ENCODE peak calls at places on chromosomes 16 and 17, in seven cellular contexts. S, P, V, E, Q, I and F are unnamed samples.

GRCh38 chr16:75541236-75541635 is 5.3 kb upstream of the CHST5 start:
- DNase-seq in S (no peak), P (no peak), V (no peak), E (no peak), Q (no peak), I (no peak), F (no peak)

GRCh38 chr17:76955191-76955590 is 87.0 kb downstream of the MGAT5B start:
- DNase-seq in S (no peak), P (no peak), V (no peak), E (no peak), Q (no peak), I (no peak), F (no peak)

GRCh38 chr16:16154292-16154951 is 68.9 kb downstream of the ABCC6 start:
- DNase-seq in S (no peak), P (no peak), V (no peak), E (no peak), Q (no peak), I (no peak), F (no peak)

GRCh38 chr16:25859645-25860044 is 167.9 kb downstream of the HS3ST4 start:
- DNase-seq in S (no peak), P (no peak), V (no peak), E (no peak), Q (no peak), I (no peak), F (no peak)

GRCh38 chr16:73131153-73131862 is 83.4 kb upstream of the ZFHX3 start:
- DNase-seq in S (no peak), P (no peak), V (no peak), E (no peak), Q (no peak), I (no peak), F (peak)

GRCh38 chr17:32007463-32008298 is 498 bp downstream of the LRRC37B start:
- DNase-seq in S (peak), P (no peak), V (peak), E (peak), Q (peak), I (peak), F (peak)

GRCh38 chr16:69324013-69324531 is 6.3 kb downstream of the PDF start:
- DNase-seq in S (no peak), P (peak), V (peak), E (no peak), Q (no peak), I (no peak), F (no peak)

GRCh38 chr16:56405977-56406376 is 19.4 kb downstream of the AMFR start:
- DNase-seq in S (no peak), P (no peak), V (no peak), E (no peak), Q (no peak), I (no peak), F (no peak)

GRCh38 chr16:3754304-3754703 is 37.0 kb upstream of the TRAP1 start:
- DNase-seq in S (no peak), P (no peak), V (no peak), E (peak), Q (no peak), I (peak), F (no peak)

GRCh38 chr16:46850619-46851555 is 19.9 kb upstream of the C16orf87 start:
- DNase-seq in S (no peak), P (no peak), V (no peak), E (no peak), Q (no peak), I (no peak), F (no peak)

GRCh38 chr16:46854846-46855245 is 23.9 kb upstream of the C16orf87 start:
- DNase-seq in S (no peak), P (no peak), V (no peak), E (no peak), Q (no peak), I (no peak), F (no peak)

GRCh38 chr16:46853713-46854443 is 22.9 kb upstream of the C16orf87 start:
- DNase-seq in S (peak), P (peak), V (peak), E (peak), Q (peak), I (peak), F (peak)

GRCh38 chr16:46848768-46849764 is 18.1 kb upstream of the C16orf87 start:
- DNase-seq in S (peak), P (no peak), V (no peak), E (no peak), Q (no peak), I (no peak), F (no peak)

GRCh38 chr16:46852130-46852529 is 21.1 kb upstream of the C16orf87 start:
- DNase-seq in S (no peak), P (no peak), V (no peak), E (no peak), Q (no peak), I (no peak), F (no peak)
- H3K27ac ChIP-seq in S (no peak), P (no peak), V (no peak), E (no peak), Q (no peak), I (no peak), F (no peak)

GRCh38 chr16:82761236-82761635 is 134.5 kb downstream of the CDH13 start:
- DNase-seq in S (no peak), P (peak), V (peak), E (peak), Q (no peak), I (peak), F (peak)
- H3K27ac ChIP-seq in S (no peak), P (peak), V (peak), E (peak), Q (no peak), I (peak), F (no peak)

GRCh38 chr16:7866144-7866543 is 533.5 kb downstream of the RBFOX1 start:
- DNase-seq in S (no peak), P (no peak), V (no peak), E (no peak), Q (no peak), I (no peak), F (no peak)

GRCh38 chr16:7861891-7862585 is 529.4 kb downstream of the RBFOX1 start:
- DNase-seq in S (no peak), P (no peak), V (no peak), E (no peak), Q (no peak), I (no peak), F (no peak)

GRCh38 chr16:7871979-7872378 is 539.3 kb downstream of the RBFOX1 start:
- DNase-seq in S (no peak), P (no peak), V (no peak), E (no peak), Q (no peak), I (no peak), F (no peak)

GRCh38 chr16:7871371-7871770 is 538.7 kb downstream of the RBFOX1 start:
- DNase-seq in S (no peak), P (no peak), V (no peak), E (no peak), Q (no peak), I (no peak), F (no peak)

DNA sequence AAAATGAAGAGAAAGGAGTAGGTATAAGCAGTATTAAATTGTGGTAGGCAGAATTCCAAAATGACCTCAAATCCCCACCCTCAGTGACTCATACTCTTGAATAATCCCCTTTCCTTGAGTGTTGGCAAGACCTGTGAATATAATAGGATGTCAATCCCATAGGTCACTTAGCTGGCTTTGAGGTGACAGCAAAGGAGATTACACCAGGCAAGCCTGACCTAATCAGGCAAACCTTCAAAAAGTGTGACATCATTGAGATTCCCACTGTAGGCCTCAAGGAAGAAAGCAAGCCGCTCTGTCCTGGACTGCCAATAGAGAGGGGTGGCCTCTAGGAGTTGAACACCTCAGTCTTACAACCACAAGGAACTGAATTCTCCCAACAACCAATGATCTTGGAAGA is 535.2 kb downstream of the RBFOX1 start:
- DNase-seq in S (no peak), P (no peak), V (no peak), E (no peak), Q (no peak), I (no peak), F (no peak)
- H3K27ac ChIP-seq in S (no peak), P (no peak), V (no peak), E (no peak), Q (no peak), I (no peak), F (no peak)

GRCh38 chr17:48037036-48037881 is at the start of gene COPZ2:
- DNase-seq in S (no peak), P (peak), V (peak), E (peak), Q (peak), I (peak), F (no peak)
- H3K27ac ChIP-seq in S (no peak), P (peak), V (peak), E (peak), Q (no peak), I (peak), F (no peak)

GRCh38 chr16:70553175-70553574 is 29.6 kb downstream of the SF3B3 start:
- DNase-seq in S (no peak), P (no peak), V (no peak), E (peak), Q (no peak), I (peak), F (no peak)

GRCh38 chr16:70552675-70553074 is 29.1 kb downstream of the SF3B3 start:
- DNase-seq in S (no peak), P (no peak), V (no peak), E (no peak), Q (no peak), I (no peak), F (no peak)

GRCh38 chr16:70556063-70556462 is 32.4 kb downstream of the SF3B3 start:
- DNase-seq in S (no peak), P (no peak), V (peak), E (no peak), Q (no peak), I (no peak), F (no peak)

GRCh38 chr16:70551788-70552187 is 28.2 kb downstream of the SF3B3 start:
- DNase-seq in S (no peak), P (no peak), V (no peak), E (no peak), Q (no peak), I (no peak), F (no peak)

GRCh38 chr16:70553645-70554044 is 30.0 kb downstream of the SF3B3 start:
- DNase-seq in S (no peak), P (no peak), V (no peak), E (peak), Q (no peak), I (peak), F (no peak)
- H3K27ac ChIP-seq in S (no peak), P (peak), V (peak), E (peak), Q (no peak), I (peak), F (no peak)

GRCh38 chr17:15464629-15465028 is 2.8 kb downstream of the CDRT4 start:
- DNase-seq in S (no peak), P (no peak), V (no peak), E (no peak), Q (no peak), I (peak), F (no peak)
- H3K27ac ChIP-seq in S (no peak), P (peak), V (peak), E (no peak), Q (no peak), I (no peak), F (no peak)

DNA sequence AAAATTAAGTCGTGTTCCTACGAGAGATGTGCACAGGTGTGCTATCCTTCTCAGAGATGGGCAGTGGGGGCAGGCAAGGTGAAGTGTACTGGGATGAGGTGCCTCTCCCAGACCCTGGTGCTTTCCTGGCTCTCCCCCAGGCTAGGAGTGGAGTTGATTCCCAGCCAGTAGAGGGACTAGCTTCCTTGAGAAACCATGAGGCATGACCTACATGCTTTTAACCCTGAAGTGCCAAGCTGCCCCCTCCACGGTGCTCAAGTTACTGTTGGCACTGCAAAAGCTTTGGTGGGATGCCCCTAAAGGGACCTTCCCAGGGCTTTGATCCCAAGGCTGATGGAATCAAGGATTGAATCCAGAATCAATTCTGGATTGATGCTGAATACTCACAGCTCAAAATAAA is 47.0 kb upstream of the SREBF1 start:
- DNase-seq in S (no peak), P (no peak), V (no peak), E (no peak), Q (no peak), I (no peak), F (no peak)
- H3K27ac ChIP-seq in S (no peak), P (no peak), V (no peak), E (no peak), Q (no peak), I (no peak), F (no peak)

GRCh38 chr17:80758793-80759673 is 214.4 kb downstream of the RPTOR start:
- DNase-seq in S (no peak), P (peak), V (no peak), E (no peak), Q (no peak), I (peak), F (no peak)
- H3K27ac ChIP-seq in S (no peak), P (peak), V (no peak), E (peak), Q (peak), I (peak), F (no peak)

GRCh38 chr17:43936434-43936833 is 5.8 kb downstream of the PPY start:
- DNase-seq in S (no peak), P (no peak), V (no peak), E (peak), Q (no peak), I (peak), F (peak)

GRCh38 chr17:43935204-43935925 is 6.9 kb downstream of the PPY start:
- DNase-seq in S (no peak), P (no peak), V (no peak), E (no peak), Q (no peak), I (no peak), F (no peak)

GRCh38 chr17:43938838-43939182 is 3.5 kb downstream of the PPY start:
- DNase-seq in S (no peak), P (no peak), V (no peak), E (no peak), Q (no peak), I (no peak), F (no peak)

GRCh38 chr17:43932923-43933322 is 9.4 kb downstream of the PPY start:
- DNase-seq in S (no peak), P (no peak), V (no peak), E (no peak), Q (no peak), I (no peak), F (no peak)

GRCh38 chr17:43935926-43936261 is 6.4 kb downstream of the PPY start:
- DNase-seq in S (no peak), P (no peak), V (no peak), E (no peak), Q (no peak), I (no peak), F (no peak)
- H3K27ac ChIP-seq in S (no peak), P (no peak), V (no peak), E (no peak), Q (no peak), I (peak), F (no peak)

GRCh38 chr17:17326275-17326875 is 23.2 kb downstream of the NT5M start:
- DNase-seq in S (no peak), P (no peak), V (no peak), E (no peak), Q (no peak), I (no peak), F (no peak)
- H3K27ac ChIP-seq in S (no peak), P (no peak), V (no peak), E (no peak), Q (no peak), I (no peak), F (no peak)